ENCODE peak calls at places on chromosomes 11 and 22, in nine cellular contexts. H is left ventricle myocardium inferior; K is AG10803; P is CD8-positive, alpha-beta T cell; F is neural crest cell; W is HFFc6; N is colonic mucosa; B is pancreas; M is heart right ventricle. I is an unnamed sample.

GRCh38 chr11:45110562-45110961 is 35.9 kb upstream of the PRDM11 start:
- DNase-seq in H (no peak), K (peak), P (no peak), F (peak), W (peak), N (peak), B (no peak), M (peak), I (peak)

GRCh38 chr11:72828081-72828567 is 13.9 kb downstream of the ATG16L2 start:
- DNase-seq in H (no peak), K (peak), P (no peak), F (no peak), W (no peak), N (no peak), B (no peak), M (no peak), I (no peak)

GRCh38 chr11:83159901-83160865 is 3.3 kb downstream of the PCF11 start:
- DNase-seq in H (no peak), K (peak), P (no peak), F (no peak), W (peak), N (peak), B (no peak), M (no peak), I (no peak)

GRCh38 chr11:63682045-63682915 is 980 bp downstream of the RTN3 start:
- DNase-seq in H (peak), K (no peak), P (no peak), F (peak), W (no peak), N (peak), B (no peak), M (peak), I (peak)

GRCh38 chr11:70399681-70400112 is 1.4 kb downstream of the CTTN start:
- DNase-seq in H (peak), K (peak), P (no peak), F (no peak), W (peak), N (peak), B (peak), M (peak), I (peak)

GRCh38 chr11:405323-405975 is 9.3 kb downstream of the SIGIRR start:
- DNase-seq in H (peak), K (no peak), P (no peak), F (no peak), W (no peak), N (peak), B (no peak), M (no peak), I (no peak)

GRCh38 chr11:64870176-64870892 is 8.1 kb downstream of the EHD1 start:
- DNase-seq in H (no peak), K (peak), P (no peak), F (no peak), W (peak), N (no peak), B (no peak), M (no peak), I (no peak)

GRCh38 chr11:48165426-48165825 is 51.2 kb upstream of the OR4B1 start:
- DNase-seq in H (no peak), K (no peak), P (no peak), F (no peak), W (no peak), N (no peak), B (no peak), M (no peak), I (no peak)

GRCh38 chr11:69234171-69234570 is 59.8 kb upstream of the MYEOV start:
- DNase-seq in H (no peak), K (no peak), P (no peak), F (no peak), W (no peak), N (peak), B (no peak), M (no peak), I (no peak)

GRCh38 chr11:82767123-82767522 is 33.5 kb upstream of the FAM181B start:
- DNase-seq in H (no peak), K (no peak), P (no peak), F (no peak), W (no peak), N (no peak), B (no peak), M (no peak), I (no peak)

GRCh38 chr11:77266766-77267165 is 34.7 kb downstream of the GDPD4 start:
- DNase-seq in H (no peak), K (no peak), P (no peak), F (no peak), W (no peak), N (no peak), B (no peak), M (no peak), I (no peak)

GRCh38 chr11:118634435-118635236 is 27.2 kb downstream of the PHLDB1 start:
- DNase-seq in H (peak), K (peak), P (no peak), F (no peak), W (no peak), N (peak), B (peak), M (peak), I (peak)

GRCh38 chr11:15931497-15931896 is 424.8 kb downstream of the SOX6 start:
- DNase-seq in H (no peak), K (no peak), P (no peak), F (no peak), W (no peak), N (no peak), B (no peak), M (no peak), I (no peak)

GRCh38 chr11:91299980-91300379 is 924.6 kb upstream of the FAT3 start:
- DNase-seq in H (no peak), K (no peak), P (no peak), F (no peak), W (no peak), N (no peak), B (no peak), M (no peak), I (no peak)

GRCh38 chr11:65404638-65405339 is 17.8 kb upstream of the NEAT1 start:
- DNase-seq in H (no peak), K (no peak), P (no peak), F (no peak), W (no peak), N (no peak), B (no peak), M (peak), I (no peak)

GRCh38 chr11:96014234-96014633 is 90.3 kb upstream of the MTMR2 start:
- DNase-seq in H (no peak), K (peak), P (peak), F (no peak), W (peak), N (no peak), B (no peak), M (no peak), I (no peak)

GRCh38 chr22:33682927-33683326 is 237.3 kb downstream of the LARGE1 start:
- DNase-seq in H (no peak), K (no peak), P (no peak), F (no peak), W (no peak), N (no peak), B (no peak), M (no peak), I (no peak)

GRCh38 chr11:113675003-113675471 is 31.1 kb downstream of the TMPRSS5 start:
- DNase-seq in H (no peak), K (peak), P (no peak), F (no peak), W (peak), N (no peak), B (no peak), M (no peak), I (no peak)

GRCh38 chr11:46001427-46002049 is 79.1 kb downstream of the LARGE2 start:
- DNase-seq in H (no peak), K (peak), P (no peak), F (no peak), W (peak), N (no peak), B (no peak), M (no peak), I (no peak)

GRCh38 chr11:16986434-16987204 is 27.6 kb downstream of the PLEKHA7 start:
- DNase-seq in H (no peak), K (no peak), P (peak), F (no peak), W (no peak), N (peak), B (peak), M (no peak), I (no peak)

GRCh38 chr11:34685864-34686263 is 65.0 kb downstream of the EHF start:
- DNase-seq in H (no peak), K (no peak), P (no peak), F (no peak), W (no peak), N (no peak), B (no peak), M (no peak), I (no peak)

GRCh38 chr11:95680169-95680929 is 109.2 kb downstream of the FAM76B start:
- DNase-seq in H (no peak), K (peak), P (no peak), F (no peak), W (no peak), N (no peak), B (no peak), M (no peak), I (no peak)

GRCh38 chr11:102012946-102013345 is 34.3 kb upstream of the CFAP300 start:
- DNase-seq in H (no peak), K (no peak), P (no peak), F (no peak), W (no peak), N (no peak), B (no peak), M (no peak), I (no peak)

GRCh38 chr11:45109400-45109799 is 37.0 kb upstream of the PRDM11 start:
- DNase-seq in H (no peak), K (no peak), P (no peak), F (no peak), W (no peak), N (peak), B (no peak), M (no peak), I (no peak)

GRCh38 chr11:4727171-4727570 is 22.6 kb downstream of the MMP26 start:
- DNase-seq in H (no peak), K (no peak), P (no peak), F (no peak), W (no peak), N (no peak), B (no peak), M (no peak), I (no peak)

GRCh38 chr11:110130642-110131238 is 37.5 kb downstream of the ZC3H12C start:
- DNase-seq in H (no peak), K (no peak), P (no peak), F (peak), W (no peak), N (peak), B (no peak), M (no peak), I (no peak)

GRCh38 chr22:30691204-30691603 is 3.5 kb upstream of the OSBP2 start:
- DNase-seq in H (no peak), K (no peak), P (no peak), F (no peak), W (no peak), N (no peak), B (no peak), M (no peak), I (no peak)

GRCh38 chr11:60263434-60263833 is 17.0 kb upstream of the MS4A4A start:
- DNase-seq in H (no peak), K (no peak), P (no peak), F (no peak), W (no peak), N (no peak), B (no peak), M (no peak), I (no peak)

GRCh38 chr11:66766681-66767080 is 37.7 kb upstream of the SPTBN2 start:
- DNase-seq in H (no peak), K (no peak), P (no peak), F (no peak), W (no peak), N (no peak), B (no peak), M (no peak), I (no peak)

GRCh38 chr11:35171226-35171625 is 32.3 kb downstream of the CD44 start:
- DNase-seq in H (no peak), K (no peak), P (no peak), F (no peak), W (no peak), N (no peak), B (no peak), M (no peak), I (no peak)

GRCh38 chr11:21511835-21512440 is 680.9 kb upstream of the ANO5 start:
- DNase-seq in H (peak), K (peak), P (no peak), F (peak), W (peak), N (peak), B (peak), M (no peak), I (peak)

GRCh38 chr11:21520244-21520643 is 672.6 kb upstream of the ANO5 start:
- DNase-seq in H (no peak), K (no peak), P (no peak), F (no peak), W (no peak), N (no peak), B (no peak), M (no peak), I (no peak)

GRCh38 chr11:21514298-21514697 is 678.6 kb upstream of the ANO5 start:
- DNase-seq in H (no peak), K (no peak), P (no peak), F (no peak), W (no peak), N (no peak), B (no peak), M (no peak), I (no peak)
- TF ChIP-seq CTCF in H (peak), K (no peak), P (no peak), F (peak), W (no peak), N (peak), B (peak), M (peak), I (no peak)

DNA sequence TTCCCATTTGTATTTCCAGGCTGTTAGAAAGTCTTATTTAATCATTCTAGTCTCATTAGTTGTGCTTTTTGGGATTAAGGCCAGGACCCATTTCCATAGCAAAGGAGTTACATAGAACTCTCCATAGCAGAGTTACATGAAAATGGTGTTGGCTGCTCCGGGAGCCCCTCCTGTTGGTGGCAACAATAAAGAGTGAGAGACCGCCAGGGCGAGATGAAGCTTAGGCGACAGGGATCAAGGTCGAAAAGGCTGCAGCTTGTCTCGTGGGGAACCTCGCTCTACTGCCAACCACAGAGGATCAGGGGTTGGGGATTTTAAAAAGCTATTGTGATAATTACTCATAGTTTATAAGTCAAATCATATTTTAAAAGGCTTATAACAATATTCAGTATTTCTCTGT is 58.4 kb downstream of the GRIK4 start:
- DNase-seq in H (no peak), K (no peak), P (no peak), F (no peak), W (no peak), N (no peak), B (no peak), M (no peak), I (no peak)
- TF ChIP-seq CTCF in H (no peak), K (no peak), P (no peak), F (no peak), W (no peak), N (no peak), B (no peak), M (no peak), I (no peak)

GRCh38 chr22:44129614-44129976 is 51.1 kb upstream of the PARVG start:
- DNase-seq in H (no peak), K (peak), P (no peak), F (no peak), W (no peak), N (no peak), B (no peak), M (no peak), I (no peak)

GRCh38 chr22:44128961-44129613 is 51.6 kb upstream of the PARVG start:
- DNase-seq in H (no peak), K (no peak), P (no peak), F (no peak), W (no peak), N (no peak), B (no peak), M (no peak), I (no peak)

GRCh38 chr22:44126807-44127206 is 53.9 kb upstream of the PARVG start:
- DNase-seq in H (no peak), K (no peak), P (no peak), F (no peak), W (no peak), N (no peak), B (no peak), M (no peak), I (no peak)

GRCh38 chr22:44125421-44125820 is 55.3 kb upstream of the PARVG start:
- DNase-seq in H (no peak), K (no peak), P (no peak), F (no peak), W (no peak), N (no peak), B (no peak), M (no peak), I (no peak)

GRCh38 chr22:44127353-44127752 is 53.4 kb upstream of the PARVG start:
- DNase-seq in H (no peak), K (no peak), P (no peak), F (no peak), W (no peak), N (no peak), B (no peak), M (peak), I (no peak)
- TF ChIP-seq CTCF in H (no peak), K (no peak), P (no peak), F (no peak), W (no peak), N (no peak), B (no peak), M (no peak), I (no peak)

DNA sequence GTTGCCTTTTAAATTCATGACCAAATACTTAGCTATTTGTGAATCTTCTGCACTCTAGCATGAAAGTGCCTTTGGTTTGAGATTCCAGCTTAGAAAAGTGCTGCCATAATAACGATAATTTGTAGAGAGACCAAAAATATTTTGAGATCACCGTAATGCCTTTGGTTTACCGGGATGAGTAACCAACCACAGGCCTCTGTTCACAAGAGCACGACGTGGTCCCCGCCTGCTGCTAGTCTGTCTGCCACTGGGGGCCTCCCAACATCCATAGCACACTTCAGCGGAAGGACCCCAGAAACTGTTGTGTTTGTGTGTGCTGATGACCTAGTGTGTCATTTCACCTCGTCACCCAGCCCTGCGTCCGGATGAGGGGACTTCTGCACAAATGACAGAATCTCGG is 67.0 kb upstream of the RASSF10 start:
- DNase-seq in H (no peak), K (no peak), P (no peak), F (no peak), W (no peak), N (no peak), B (no peak), M (no peak), I (no peak)
- TF ChIP-seq CTCF in H (no peak), K (no peak), P (no peak), F (no peak), W (no peak), N (no peak), B (no peak), M (no peak), I (no peak)

GRCh38 chr11:61581030-61581928 is at the start of gene SYT7:
- DNase-seq in H (peak), K (peak), P (peak), F (peak), W (peak), N (peak), B (peak), M (peak), I (peak)
- TF ChIP-seq CTCF in H (peak), K (no peak), P (no peak), F (peak), W (peak), N (no peak), B (no peak), M (no peak), I (peak)

DNA sequence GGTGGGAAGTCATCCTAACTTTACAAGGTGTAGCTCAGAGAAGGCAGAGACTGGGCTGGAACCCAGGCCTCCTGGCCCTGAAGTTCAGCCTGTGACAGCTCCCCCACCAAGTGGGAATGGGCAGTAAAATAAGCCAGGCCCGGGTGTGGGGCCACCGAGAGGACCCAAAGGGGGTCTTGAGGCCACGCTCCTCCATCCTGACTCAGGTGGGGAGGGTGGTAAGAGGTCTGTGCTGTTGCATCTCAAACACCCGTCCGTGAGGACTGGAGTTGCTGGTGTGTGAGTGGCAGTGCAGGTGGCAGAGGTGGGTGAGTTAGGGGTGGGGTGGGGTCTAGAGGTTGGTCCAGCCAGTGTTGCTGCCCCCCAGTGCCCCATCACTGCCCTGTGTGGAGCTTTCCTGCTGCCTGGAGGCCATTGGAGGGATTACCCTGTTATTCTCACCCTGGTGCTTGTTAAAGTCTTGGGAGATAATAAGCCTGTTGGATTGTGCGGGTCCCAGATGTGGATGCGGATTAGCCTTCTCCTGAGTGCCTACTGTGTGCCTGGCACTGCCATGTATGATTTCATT is 12.7 kb downstream of the SERPINH1 start:
- DNase-seq in H (no peak), K (peak), P (no peak), F (no peak), W (no peak), N (no peak), B (no peak), M (no peak), I (no peak)
- TF ChIP-seq CTCF in H (peak), K (peak), P (no peak), F (no peak), W (peak), N (no peak), B (no peak), M (peak), I (no peak)